ENCODE peak calls at places on chromosome 14, in four cellular contexts. E is breast epithelium, Q is stomach, I is HCT116. Z is an unnamed sample.

GRCh38 chr14:20697273-20698017 is 8.9 kb downstream of the ANG start:
- DNase-seq in Q (peak), I (peak), E (no peak), Z (no peak)

GRCh38 chr14:25121342-25122129 is 71.6 kb upstream of the STXBP6 start:
- DNase-seq in I (no peak), Q (no peak), E (no peak), Z (no peak)

GRCh38 chr14:100783630-100784321 is 42.1 kb upstream of the MEG3 start:
- DNase-seq in Q (no peak), E (no peak), I (no peak), Z (no peak)

GRCh38 chr14:21476526-21476924 is 234 bp downstream of the RAB2B start:
- DNase-seq in Q (peak), E (peak), I (no peak), Z (peak)

GRCh38 chr14:51860836-51861583 is 598 bp downstream of the GNG2 start:
- DNase-seq in E (no peak), I (no peak), Q (no peak), Z (no peak)

GRCh38 chr14:85867450-85867849 is 337.5 kb downstream of the FLRT2 start:
- DNase-seq in Q (no peak), I (no peak), E (no peak), Z (no peak)

GRCh38 chr14:25111061-25111601 is 61.2 kb upstream of the STXBP6 start:
- DNase-seq in I (no peak), Q (peak), E (no peak), Z (no peak)

GRCh38 chr14:75283884-75284563 is 5.4 kb downstream of the FOS start:
- DNase-seq in E (no peak), Q (peak), I (no peak), Z (no peak)

GRCh38 chr14:69319911-69320310 is 60.0 kb downstream of the GALNT16 start:
- DNase-seq in I (no peak), E (no peak), Q (no peak), Z (no peak)

GRCh38 chr14:31133133-31133532 is 74.5 kb downstream of the HECTD1 start:
- DNase-seq in E (no peak), Q (no peak), I (no peak), Z (no peak)

GRCh38 chr14:73173092-73173735 is 36.9 kb downstream of the PSEN1 start:
- DNase-seq in E (no peak), I (peak), Q (no peak), Z (no peak)
- TF ChIP-seq POLR2A in E (no peak), I (no peak), Q (no peak), Z (no peak)

DNA sequence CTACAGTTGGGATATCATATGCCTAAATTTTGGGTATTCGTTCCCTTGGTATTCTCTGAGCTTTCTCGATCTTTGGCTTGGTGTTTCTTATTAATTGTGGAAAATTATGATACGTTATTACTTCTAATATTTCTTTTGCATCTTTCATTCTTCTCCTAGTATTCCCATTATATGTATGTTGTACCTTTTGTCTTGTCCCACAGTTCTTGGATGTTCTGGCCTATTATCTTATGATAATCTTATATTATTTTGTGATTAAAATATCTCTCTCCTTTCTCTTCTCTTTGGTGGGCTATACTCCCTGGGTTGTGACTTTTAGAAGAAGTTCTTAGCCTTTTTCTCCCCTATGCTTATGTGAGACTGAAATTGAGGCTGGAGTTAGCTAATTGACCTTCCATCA is 25.2 kb downstream of the PTCSC3 start:
- DNase-seq in I (no peak), E (no peak), Q (no peak), Z (no peak)
- TF ChIP-seq POLR2AphosphoS5 in I (no peak), E (no peak), Q (no peak), Z (no peak)

DNA sequence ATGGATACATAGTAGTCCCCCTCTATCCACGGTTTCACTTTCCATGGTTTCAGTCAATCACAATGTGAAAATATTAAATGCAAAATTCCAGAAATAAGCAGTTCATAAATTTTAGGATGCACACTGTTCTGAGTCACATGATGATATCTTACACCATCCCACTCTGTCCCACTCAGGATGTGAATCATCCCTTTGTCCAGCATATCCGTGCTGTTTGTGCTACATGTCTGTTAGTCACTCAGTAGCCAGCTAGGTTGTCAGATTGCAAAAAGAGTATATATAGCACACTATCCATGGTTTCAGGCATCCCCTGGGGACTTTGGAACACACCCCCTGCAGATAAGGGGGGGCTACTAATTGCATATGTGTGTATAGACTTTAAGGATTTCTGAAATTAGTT is 8.1 kb upstream of the NAA30 start:
- DNase-seq in Q (no peak), I (no peak), E (no peak), Z (no peak)
- TF ChIP-seq POLR2A in Q (no peak), I (no peak), E (no peak), Z (no peak)

GRCh38 chr14:54653764-54654469 is 87.0 kb downstream of the SAMD4A start:
- DNase-seq in E (no peak), Q (no peak), I (no peak), Z (no peak)
- TF ChIP-seq POLR2AphosphoS5 in E (peak), Q (peak), I (no peak), Z (no peak)